ENCODE peak calls at places on chromosomes 4 and X, in six cellular contexts. I, D, O, S, Z and W are unnamed samples.

GRCh38 chrX:19513383-19513782 is 1.9 kb downstream of the MAP3K15 start:
- DNase-seq in I (no peak), D (peak), O (no peak), S (no peak), Z (no peak), W (no peak)

GRCh38 chr4:16065066-16065465 is 18.8 kb downstream of the PROM1 start:
- DNase-seq in I (no peak), D (no peak), O (no peak), S (no peak), Z (no peak), W (no peak)

GRCh38 chr4:70399319-70399718 is 1.6 kb downstream of the OPRPN start:
- DNase-seq in I (no peak), D (no peak), O (peak), S (no peak), Z (no peak), W (no peak)

GRCh38 chrX:154730271-154730883 is 20.5 kb downstream of the GAB3 start:
- DNase-seq in I (no peak), D (no peak), O (no peak), S (peak), Z (peak), W (no peak)

GRCh38 chrX:32448320-32448719 is 763.0 kb downstream of the DMD start:
- DNase-seq in I (peak), D (no peak), O (no peak), S (peak), Z (no peak), W (no peak)

GRCh38 chr4:24646777-24647460 is 62.6 kb upstream of the DHX15 start:
- DNase-seq in I (no peak), D (no peak), O (no peak), S (no peak), Z (no peak), W (no peak)

GRCh38 chr4:159142254-159142653 is 39.4 kb downstream of the RAPGEF2 start:
- DNase-seq in I (no peak), D (no peak), O (peak), S (peak), Z (peak), W (no peak)

GRCh38 chrX:83008415-83008814 is 499.7 kb upstream of the POU3F4 start:
- DNase-seq in I (no peak), D (no peak), O (no peak), S (peak), Z (no peak), W (no peak)

GRCh38 chr4:145414224-145414623 is 67.4 kb upstream of the SMAD1 start:
- DNase-seq in I (no peak), D (no peak), O (no peak), S (no peak), Z (no peak), W (no peak)

GRCh38 chrX:141320801-141321200 is 78.5 kb upstream of the SPANXC start:
- DNase-seq in I (no peak), D (no peak), O (peak), S (peak), Z (no peak), W (no peak)

GRCh38 chr4:173076903-173077629 is 91.5 kb upstream of the GALNT7 start:
- DNase-seq in I (no peak), D (no peak), O (peak), S (peak), Z (no peak), W (no peak)

GRCh38 chrX:1355131-1355799 is 18.7 kb downstream of the IL3RA start:
- DNase-seq in I (no peak), D (no peak), O (no peak), S (no peak), Z (no peak), W (no peak)

GRCh38 chr4:19735012-19735411 is 516.7 kb upstream of the SLIT2 start:
- DNase-seq in I (no peak), D (no peak), O (no peak), S (peak), Z (no peak), W (no peak)

GRCh38 chr4:159823743-159824142 is 720.9 kb downstream of the RAPGEF2 start:
- DNase-seq in I (no peak), D (no peak), O (peak), S (peak), Z (no peak), W (no peak)

GRCh38 chr4:85515701-85516100 is 40.8 kb downstream of the ARHGAP24 start:
- DNase-seq in I (no peak), D (no peak), O (no peak), S (no peak), Z (no peak), W (no peak)

GRCh38 chrX:129759576-129760061 is 20.1 kb upstream of the SASH3 start:
- DNase-seq in I (no peak), D (no peak), O (peak), S (peak), Z (peak), W (no peak)

GRCh38 chr4:86451560-86452322 is 91.9 kb upstream of the MAPK10 start:
- DNase-seq in I (no peak), D (no peak), O (peak), S (peak), Z (peak), W (no peak)

GRCh38 chrX:33840176-33840575 is 291.9 kb downstream of the FAM47A start:
- DNase-seq in I (no peak), D (peak), O (no peak), S (no peak), Z (no peak), W (no peak)

GRCh38 chr4:108702960-108703359 is 52.6 kb downstream of the OSTC start:
- DNase-seq in I (no peak), D (no peak), O (no peak), S (peak), Z (peak), W (no peak)

GRCh38 chr4:124946696-124947095 is 234.2 kb upstream of the ANKRD50 start:
- DNase-seq in I (no peak), D (no peak), O (peak), S (no peak), Z (no peak), W (no peak)

GRCh38 chrX:39725928-39726619 is 371.7 kb downstream of the BCOR start:
- DNase-seq in I (no peak), D (no peak), O (peak), S (peak), Z (peak), W (no peak)

GRCh38 chr4:168221298-168221697 is 97.3 kb downstream of the DDX60 start:
- DNase-seq in I (no peak), D (peak), O (peak), S (peak), Z (peak), W (no peak)

GRCh38 chrX:154483325-154483724 is 3.1 kb downstream of the UBL4A start:
- DNase-seq in I (no peak), D (no peak), O (no peak), S (no peak), Z (no peak), W (no peak)